ENCODE peak calls at places on chromosomes 16 and 17, in eight cellular contexts. U is IMR-90, Z is fibroblast of lung, F is right lobe of liver, B is HFFc6, H is H1, J is progenitor cell of endocrine pancreas, V is tibial nerve. C is an unnamed sample.

GRCh38 chr17:77269696-77270681 is 129.2 kb downstream of the SEC14L1 start:
- DNase-seq in U (no peak), Z (no peak), F (no peak), B (no peak), H (no peak), J (no peak), V (no peak), C (no peak)

GRCh38 chr17:19409509-19409908 is 1.5 kb upstream of the RNF112 start:
- DNase-seq in U (peak), Z (peak), F (no peak), B (peak), H (no peak), J (no peak), V (no peak), C (no peak)

GRCh38 chr17:75010683-75011406 is 1.6 kb upstream of the MRPL58 start:
- DNase-seq in U (peak), Z (peak), F (no peak), B (peak), H (no peak), J (no peak), V (no peak), C (no peak)

GRCh38 chr17:73365934-73366623 is 54.3 kb upstream of the CDC42EP4 start:
- DNase-seq in U (no peak), Z (no peak), F (no peak), B (no peak), H (no peak), J (no peak), V (peak), C (peak)

GRCh38 chr16:72927199-72928088 is 120.5 kb downstream of the ZFHX3 start:
- DNase-seq in U (peak), Z (peak), F (no peak), B (peak), H (no peak), J (no peak), V (no peak), C (no peak)

GRCh38 chr16:19520861-19521331 is 1.0 kb downstream of the GDE1 start:
- DNase-seq in U (peak), Z (peak), F (no peak), B (no peak), H (no peak), J (no peak), V (no peak), C (no peak)

GRCh38 chr17:21419299-21420239 is 43.4 kb downstream of the KCNJ12 start:
- DNase-seq in U (no peak), Z (no peak), F (peak), B (no peak), H (no peak), J (no peak), V (no peak), C (peak)

GRCh38 chr17:43524945-43525575 is 21.1 kb downstream of the ETV4 start:
- DNase-seq in U (peak), Z (peak), F (no peak), B (no peak), H (no peak), J (no peak), V (no peak), C (no peak)

GRCh38 chr17:82092094-82092586 is 5.9 kb downstream of the FASN start:
- DNase-seq in U (no peak), Z (no peak), F (no peak), B (no peak), H (no peak), J (no peak), V (no peak), C (no peak)

GRCh38 chr17:42111901-42112551 is 488 bp downstream of the DHX58 start:
- DNase-seq in U (peak), Z (no peak), F (peak), B (peak), H (no peak), J (no peak), V (no peak), C (no peak)

GRCh38 chr17:82668631-82669099 is 20.4 kb upstream of the WDR45B start:
- DNase-seq in U (peak), Z (peak), F (peak), B (peak), H (peak), J (peak), V (no peak), C (no peak)

GRCh38 chr16:48504216-48504615 is 105.8 kb downstream of the N4BP1 start:
- DNase-seq in U (no peak), Z (no peak), F (no peak), B (no peak), H (no peak), J (no peak), V (no peak), C (no peak)

GRCh38 chr17:68446626-68447041 is 10.7 kb downstream of the WIPI1 start:
- DNase-seq in U (no peak), Z (no peak), F (no peak), B (no peak), H (no peak), J (no peak), V (no peak), C (no peak)

GRCh38 chr17:78883533-78884131 is 19.4 kb downstream of the CEP295NL start:
- DNase-seq in U (peak), Z (peak), F (peak), B (peak), H (no peak), J (peak), V (peak), C (peak)

GRCh38 chr16:30775381-30776099 is 11.5 kb downstream of the ZNF629 start:
- DNase-seq in U (peak), Z (peak), F (peak), B (peak), H (peak), J (peak), V (peak), C (peak)

GRCh38 chr17:37365589-37365988 is 10.2 kb upstream of the C17orf78 start:
- DNase-seq in U (no peak), Z (no peak), F (no peak), B (no peak), H (no peak), J (no peak), V (no peak), C (no peak)

GRCh38 chr17:79090503-79091372 is 16.1 kb downstream of the ENGASE start:
- DNase-seq in U (no peak), Z (peak), F (no peak), B (no peak), H (no peak), J (no peak), V (no peak), C (no peak)

GRCh38 chr17:9971991-9972390 is 66.9 kb upstream of the RCVRN start:
- DNase-seq in U (peak), Z (peak), F (no peak), B (peak), H (no peak), J (no peak), V (peak), C (no peak)

GRCh38 chr16:30395155-30395991 is at the start of gene ZNF48:
- DNase-seq in U (peak), Z (peak), F (peak), B (peak), H (no peak), J (peak), V (peak), C (peak)

GRCh38 chr16:71724320-71724751 is at the start of gene PHLPP2:
- DNase-seq in U (peak), Z (no peak), F (no peak), B (no peak), H (no peak), J (no peak), V (no peak), C (no peak)

GRCh38 chr17:64938925-64939474 is 19.7 kb upstream of the LRRC37A3 start:
- DNase-seq in U (peak), Z (no peak), F (peak), B (peak), H (peak), J (no peak), V (peak), C (peak)

GRCh38 chr16:67165121-67166034 is 833 bp downstream of the HSF4 start:
- DNase-seq in U (no peak), Z (peak), F (no peak), B (no peak), H (no peak), J (no peak), V (no peak), C (no peak)

GRCh38 chr16:8936421-8936820 is 27.3 kb downstream of the USP7 start:
- DNase-seq in U (peak), Z (peak), F (no peak), B (peak), H (peak), J (peak), V (no peak), C (no peak)

GRCh38 chr17:21474815-21475214 is 98.7 kb downstream of the KCNJ12 start:
- DNase-seq in U (no peak), Z (no peak), F (no peak), B (no peak), H (no peak), J (no peak), V (no peak), C (peak)

GRCh38 chr17:17252149-17252810 is 15.3 kb upstream of the FLCN start:
- DNase-seq in U (no peak), Z (no peak), F (peak), B (no peak), H (no peak), J (no peak), V (no peak), C (no peak)

GRCh38 chr17:57552114-57552601 is 192.9 kb downstream of the CCDC182 start:
- DNase-seq in U (no peak), Z (peak), F (no peak), B (no peak), H (no peak), J (no peak), V (no peak), C (no peak)

GRCh38 chr16:86864586-86864985 is 286.2 kb downstream of the FOXL1 start:
- DNase-seq in U (no peak), Z (no peak), F (no peak), B (no peak), H (no peak), J (no peak), V (no peak), C (no peak)

GRCh38 chr17:949623-950338 is 29.8 kb downstream of the NXN start:
- DNase-seq in U (no peak), Z (no peak), F (no peak), B (no peak), H (no peak), J (no peak), V (no peak), C (no peak)

GRCh38 chr17:40111221-40112128 is 10.3 kb upstream of the MSL1 start:
- DNase-seq in U (peak), Z (peak), F (peak), B (peak), H (no peak), J (peak), V (peak), C (no peak)

GRCh38 chr17:59840908-59841666 is 51.7 kb downstream of the TUBD1 start:
- DNase-seq in U (peak), Z (peak), F (no peak), B (no peak), H (no peak), J (no peak), V (no peak), C (peak)

GRCh38 chr16:11796227-11797165 is 562 bp downstream of the ZC3H7A start:
- DNase-seq in U (peak), Z (peak), F (peak), B (peak), H (no peak), J (peak), V (peak), C (peak)

GRCh38 chr17:81097134-81097942 is 62.4 kb downstream of the BAIAP2 start:
- DNase-seq in U (peak), Z (peak), F (no peak), B (peak), H (peak), J (peak), V (peak), C (peak)

GRCh38 chr17:19724501-19725420 is 8.4 kb upstream of the SLC47A2 start:
- DNase-seq in U (no peak), Z (peak), F (peak), B (no peak), H (no peak), J (no peak), V (peak), C (peak)

GRCh38 chr17:39979865-39980401 is 674 bp upstream of the PSMD3 start:
- DNase-seq in U (peak), Z (peak), F (no peak), B (peak), H (no peak), J (peak), V (no peak), C (no peak)

GRCh38 chr17:35809855-35810461 is 674 bp downstream of the TAF15 start:
- DNase-seq in U (peak), Z (peak), F (no peak), B (no peak), H (no peak), J (no peak), V (no peak), C (no peak)

GRCh38 chr17:38844261-38844757 is 9.2 kb downstream of the RPL23 start:
- DNase-seq in U (no peak), Z (peak), F (peak), B (peak), H (no peak), J (no peak), V (no peak), C (no peak)

GRCh38 chr16:31707743-31708335 is 165.8 kb upstream of the ZNF267 start:
- DNase-seq in U (no peak), Z (no peak), F (no peak), B (no peak), H (no peak), J (no peak), V (no peak), C (no peak)

DNA sequence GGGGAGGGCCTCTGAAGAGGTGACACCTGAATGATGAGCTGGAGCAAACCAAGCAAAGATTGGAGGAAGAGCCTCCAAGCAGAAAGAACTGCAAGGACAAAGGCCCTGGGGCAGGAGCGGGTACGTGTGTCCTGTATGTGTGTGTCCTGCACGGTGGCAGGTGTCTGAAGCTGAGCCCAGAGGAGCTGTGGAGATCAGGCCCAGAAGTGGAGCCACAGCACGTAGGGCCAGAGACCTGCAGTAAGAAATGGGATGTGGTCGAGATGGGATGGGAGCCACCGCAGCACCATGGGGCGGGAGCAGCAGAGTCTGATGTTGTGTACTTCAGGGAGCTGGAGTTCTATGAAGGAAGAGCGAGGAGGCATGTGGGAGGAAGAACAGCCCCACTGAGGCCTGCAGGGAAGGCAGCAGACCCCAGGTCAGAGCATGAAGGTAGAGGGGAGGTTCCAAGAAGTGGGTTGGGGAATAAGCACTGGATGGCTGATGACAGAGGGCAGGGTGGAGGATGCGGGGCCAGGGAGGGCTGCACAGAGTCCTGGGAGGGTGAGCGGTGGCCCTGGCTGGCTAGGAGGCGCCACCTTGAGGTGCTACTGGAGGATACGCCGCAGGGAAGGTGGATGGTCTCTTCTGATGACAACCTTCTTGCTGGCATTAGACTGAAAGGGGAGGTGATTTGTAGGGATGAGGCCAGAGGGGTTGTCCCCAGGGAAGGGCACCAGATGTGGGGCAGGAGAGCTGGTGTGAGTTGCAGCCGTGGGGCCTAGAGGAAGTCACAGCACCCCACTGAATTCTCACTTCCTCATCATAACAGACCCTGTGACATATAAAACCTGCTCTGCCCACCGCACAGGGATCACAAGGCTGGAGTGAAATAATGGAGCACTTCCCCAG is 10.6 kb upstream of the CETP start:
- DNase-seq in U (peak), Z (peak), F (no peak), B (peak), H (no peak), J (peak), V (peak), C (no peak)
- TF ChIP-seq CTCF in U (peak), Z (peak), F (peak), B (peak), H (peak), J (peak), V (peak), C (peak)

GRCh38 chr16:28491080-28491969 is 549 bp downstream of the CLN3 start:
- DNase-seq in U (no peak), Z (no peak), F (no peak), B (peak), H (no peak), J (peak), V (peak), C (no peak)
- TF ChIP-seq CTCF in U (peak), Z (peak), F (peak), B (peak), H (peak), J (peak), V (no peak), C (peak)

DNA sequence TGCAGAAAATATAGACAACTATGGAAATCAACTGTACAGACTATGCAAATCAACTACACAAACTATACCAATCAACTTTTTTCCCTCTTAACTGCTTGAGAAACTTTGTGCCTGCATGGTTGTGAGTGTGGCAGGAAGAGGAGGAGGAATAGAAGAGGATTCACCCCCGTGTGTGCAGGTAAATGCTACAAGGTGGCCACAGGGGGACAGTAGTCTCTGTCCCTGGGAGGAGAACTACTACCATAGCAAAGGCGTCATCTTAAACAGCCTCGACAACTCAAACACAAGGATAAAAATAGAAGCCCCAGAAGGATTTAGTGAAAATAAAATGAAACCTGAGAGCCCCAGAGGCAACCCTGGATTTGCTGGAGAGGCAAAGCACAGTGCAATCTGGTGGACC is 199.6 kb upstream of the DYNLRB2 start:
- DNase-seq in U (no peak), Z (no peak), F (no peak), B (no peak), H (no peak), J (no peak), V (no peak), C (peak)
- TF ChIP-seq CTCF in U (no peak), Z (no peak), F (peak), B (no peak), H (peak), J (peak), V (no peak), C (peak)

GRCh38 chr16:58339452-58339938 is 44.7 kb upstream of the PRSS54 start:
- DNase-seq in U (no peak), Z (peak), F (no peak), B (peak), H (no peak), J (no peak), V (no peak), C (no peak)
- TF ChIP-seq CTCF in U (peak), Z (peak), F (no peak), B (peak), H (peak), J (peak), V (no peak), C (peak)

GRCh38 chr17:27802962-27803680 is 2.8 kb upstream of the NOS2 start:
- DNase-seq in U (no peak), Z (no peak), F (no peak), B (no peak), H (no peak), J (no peak), V (no peak), C (no peak)
- TF ChIP-seq CTCF in U (no peak), Z (no peak), F (no peak), B (no peak), H (no peak), J (no peak), V (no peak), C (no peak)

GRCh38 chr16:22621571-22622148 is 111.0 kb downstream of the NPIPB5 start:
- DNase-seq in U (no peak), Z (no peak), F (no peak), B (no peak), H (no peak), J (no peak), V (no peak), C (peak)

GRCh38 chr16:22624038-22624656 is 113.5 kb downstream of the NPIPB5 start:
- DNase-seq in U (no peak), Z (no peak), F (no peak), B (no peak), H (no peak), J (no peak), V (no peak), C (peak)

GRCh38 chr16:22623351-22623781 is 112.7 kb downstream of the NPIPB5 start:
- DNase-seq in U (no peak), Z (peak), F (no peak), B (peak), H (no peak), J (no peak), V (no peak), C (peak)

GRCh38 chr16:22624759-22625533 is 114.3 kb downstream of the NPIPB5 start:
- DNase-seq in U (no peak), Z (no peak), F (no peak), B (no peak), H (no peak), J (no peak), V (no peak), C (peak)

DNA sequence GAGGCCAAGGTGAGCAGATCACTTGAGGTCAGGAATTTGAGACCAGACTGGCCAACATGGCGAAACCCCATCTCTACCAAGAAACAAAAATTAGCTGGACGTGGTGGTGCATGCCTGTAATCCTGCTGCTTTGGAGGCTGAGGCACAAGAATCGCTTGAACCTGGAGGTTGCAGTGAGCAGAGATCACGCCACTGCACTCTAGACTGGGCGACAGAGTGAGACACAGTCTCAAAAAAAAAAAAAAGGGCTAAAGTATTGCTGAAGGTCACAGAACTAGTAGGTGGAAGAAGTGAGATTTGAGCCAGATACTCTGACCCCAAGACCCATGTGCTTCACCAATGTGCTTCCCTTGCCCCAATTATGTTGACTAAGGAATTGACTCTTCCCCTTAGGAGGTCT is 112.0 kb downstream of the NPIPB5 start:
- DNase-seq in U (no peak), Z (no peak), F (no peak), B (no peak), H (no peak), J (no peak), V (no peak), C (peak)
- TF ChIP-seq CTCF in U (no peak), Z (no peak), F (no peak), B (no peak), H (no peak), J (no peak), V (no peak), C (no peak)

C was measured in osteocyte.